ENCODE peak calls at places on chromosome 2, in nine cellular contexts. M is astrocyte of the cerebellum; O is NB4; K is CD8-positive, alpha-beta T cell; X is bronchial epithelial cell; B is fibroblast of the aortic adventitia; T is neural crest cell; F is AG10803; D is ascending aorta. J is an unnamed sample.

GRCh38 chr2:179936654-179937053 is 70.4 kb downstream of the CWC22 start:
- DNase-seq in M (no peak), O (peak), K (no peak), X (peak), B (no peak), T (peak), F (no peak), D (no peak), J (no peak)

GRCh38 chr2:112144966-112145365 is 6.8 kb downstream of the FBLN7 start:
- DNase-seq in M (no peak), O (no peak), K (no peak), X (no peak), B (no peak), T (no peak), F (peak), D (no peak), J (no peak)

GRCh38 chr2:28904802-28905499 is 10.5 kb downstream of the WDR43 start:
- DNase-seq in M (no peak), O (no peak), K (no peak), X (no peak), B (no peak), T (no peak), F (no peak), D (no peak), J (no peak)

GRCh38 chr2:152518656-152519580 is 183.9 kb downstream of the FMNL2 start:
- DNase-seq in M (no peak), O (no peak), K (no peak), X (peak), B (peak), T (no peak), F (no peak), D (no peak), J (no peak)

GRCh38 chr2:11738589-11739436 is 7.6 kb upstream of the LPIN1 start:
- DNase-seq in M (peak), O (peak), K (peak), X (no peak), B (peak), T (peak), F (peak), D (peak), J (no peak)

GRCh38 chr2:7109558-7109935 is 192.3 kb downstream of the RNF144A start:
- DNase-seq in M (no peak), O (no peak), K (no peak), X (no peak), B (no peak), T (no peak), F (no peak), D (no peak), J (no peak)

GRCh38 chr2:176535480-176536113 is 266.4 kb downstream of the MTX2 start:
- DNase-seq in M (no peak), O (no peak), K (no peak), X (peak), B (no peak), T (no peak), F (no peak), D (no peak), J (no peak)

GRCh38 chr2:69581774-69582581 is 61.6 kb downstream of the AAK1 start:
- DNase-seq in M (no peak), O (peak), K (no peak), X (peak), B (peak), T (no peak), F (peak), D (no peak), J (no peak)

GRCh38 chr2:151862688-151863087 is 34.5 kb upstream of the ARL5A start:
- DNase-seq in M (no peak), O (no peak), K (no peak), X (peak), B (no peak), T (no peak), F (no peak), D (no peak), J (no peak)

GRCh38 chr2:216259081-216259480 is 113.2 kb downstream of the MARCHF4 start:
- DNase-seq in M (no peak), O (no peak), K (no peak), X (no peak), B (no peak), T (no peak), F (no peak), D (no peak), J (no peak)

GRCh38 chr2:64634338-64635267 is 19.1 kb downstream of the SERTAD2 start:
- DNase-seq in M (no peak), O (peak), K (no peak), X (no peak), B (no peak), T (no peak), F (peak), D (no peak), J (no peak)

GRCh38 chr2:196101325-196101981 is 32.8 kb upstream of the DNAH7 start:
- DNase-seq in M (peak), O (no peak), K (no peak), X (no peak), B (peak), T (no peak), F (peak), D (no peak), J (no peak)

GRCh38 chr2:239959059-239959971 is 65.8 kb downstream of the NDUFA10 start:
- DNase-seq in M (peak), O (no peak), K (no peak), X (no peak), B (peak), T (no peak), F (peak), D (no peak), J (no peak)

GRCh38 chr2:37587817-37588216 is 83.6 kb downstream of the CDC42EP3 start:
- DNase-seq in M (no peak), O (no peak), K (no peak), X (peak), B (no peak), T (no peak), F (no peak), D (no peak), J (no peak)

GRCh38 chr2:27049422-27050280 is 1.8 kb upstream of the AGBL5 start:
- DNase-seq in M (no peak), O (no peak), K (peak), X (no peak), B (no peak), T (peak), F (no peak), D (peak), J (no peak)

GRCh38 chr2:166627893-166628292 is 133.8 kb upstream of the SCN7A start:
- DNase-seq in M (no peak), O (peak), K (no peak), X (no peak), B (no peak), T (no peak), F (no peak), D (no peak), J (no peak)

GRCh38 chr2:139946690-139947089 is 1166.5 kb upstream of the NXPH2 start:
- DNase-seq in M (no peak), O (peak), K (no peak), X (no peak), B (no peak), T (no peak), F (no peak), D (no peak), J (no peak)

GRCh38 chr2:105397959-105398521 is 811 bp downstream of the FHL2 start:
- DNase-seq in M (no peak), O (no peak), K (no peak), X (no peak), B (peak), T (no peak), F (peak), D (peak), J (no peak)

GRCh38 chr2:114066186-114066747 is 176.4 kb downstream of the ACTR3 start:
- DNase-seq in M (no peak), O (no peak), K (no peak), X (no peak), B (no peak), T (no peak), F (no peak), D (no peak), J (no peak)

GRCh38 chr2:42931147-42931817 is 138.9 kb upstream of the HAAO start:
- DNase-seq in M (no peak), O (peak), K (no peak), X (no peak), B (no peak), T (no peak), F (no peak), D (no peak), J (no peak)

GRCh38 chr2:67628892-67629291 is 231.8 kb downstream of the ETAA1 start:
- DNase-seq in M (no peak), O (no peak), K (no peak), X (no peak), B (no peak), T (no peak), F (no peak), D (no peak), J (no peak)

GRCh38 chr2:104853926-104854506 is at the start of gene POU3F3:
- DNase-seq in M (peak), O (peak), K (peak), X (no peak), B (no peak), T (peak), F (peak), D (peak), J (no peak)

GRCh38 chr2:70767094-70767698 is 804 bp downstream of the ADD2 start:
- DNase-seq in M (no peak), O (peak), K (no peak), X (no peak), B (no peak), T (peak), F (no peak), D (no peak), J (no peak)

GRCh38 chr2:137838255-137839092 is 125.8 kb upstream of the HNMT start:
- DNase-seq in M (peak), O (peak), K (no peak), X (peak), B (peak), T (no peak), F (peak), D (no peak), J (no peak)

GRCh38 chr2:114729025-114729424 is 286.6 kb downstream of the DPP10 start:
- DNase-seq in M (no peak), O (peak), K (no peak), X (peak), B (no peak), T (no peak), F (no peak), D (no peak), J (no peak)

GRCh38 chr2:231069379-231070054 is 12.8 kb downstream of the PSMD1 start:
- DNase-seq in M (no peak), O (no peak), K (no peak), X (no peak), B (peak), T (no peak), F (peak), D (no peak), J (no peak)

GRCh38 chr2:79612999-79613398 is 100.1 kb downstream of the CTNNA2 start:
- DNase-seq in M (no peak), O (no peak), K (no peak), X (peak), B (no peak), T (no peak), F (no peak), D (no peak), J (no peak)

DNA sequence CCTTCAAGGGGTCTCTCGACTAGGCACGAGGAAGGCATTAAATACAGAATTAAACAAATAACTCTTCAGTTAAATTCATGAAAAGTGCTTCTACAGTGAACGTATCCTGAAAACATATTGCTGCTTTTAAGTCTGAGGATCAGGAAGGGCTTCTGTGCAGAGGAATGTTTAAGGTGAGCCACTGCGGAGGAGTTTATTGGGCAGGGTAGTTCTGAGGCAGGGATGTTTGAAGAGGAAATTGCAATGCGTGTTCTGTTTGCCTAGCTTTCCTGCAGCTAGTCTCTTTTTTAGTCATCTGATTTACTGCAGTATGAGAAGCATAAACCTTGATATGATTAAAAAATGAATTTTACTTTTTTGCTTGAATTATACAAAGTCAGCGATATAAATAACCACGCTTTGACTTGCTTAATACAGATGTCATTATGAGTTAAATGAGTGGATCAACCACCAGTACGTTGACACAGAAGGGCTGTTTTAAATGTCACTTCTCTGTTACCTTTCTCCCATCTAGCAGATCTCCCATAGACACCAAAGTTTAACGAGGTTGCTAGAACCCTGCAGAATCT is 98.7 kb downstream of the CTNNA2 start:
- DNase-seq in M (no peak), O (no peak), K (no peak), X (no peak), B (no peak), T (no peak), F (no peak), D (no peak), J (no peak)
- TF ChIP-seq CTCF in M (no peak), O (no peak), K (no peak), X (no peak), B (no peak), T (no peak), F (no peak), D (no peak), J (no peak)

GRCh38 chr2:19356545-19357382 is 1.7 kb downstream of the OSR1 start:
- DNase-seq in M (no peak), O (no peak), K (no peak), X (no peak), B (peak), T (no peak), F (no peak), D (peak), J (no peak)
- TF ChIP-seq CTCF in M (no peak), O (no peak), K (no peak), X (no peak), B (no peak), T (no peak), F (no peak), D (no peak), J (no peak)

DNA sequence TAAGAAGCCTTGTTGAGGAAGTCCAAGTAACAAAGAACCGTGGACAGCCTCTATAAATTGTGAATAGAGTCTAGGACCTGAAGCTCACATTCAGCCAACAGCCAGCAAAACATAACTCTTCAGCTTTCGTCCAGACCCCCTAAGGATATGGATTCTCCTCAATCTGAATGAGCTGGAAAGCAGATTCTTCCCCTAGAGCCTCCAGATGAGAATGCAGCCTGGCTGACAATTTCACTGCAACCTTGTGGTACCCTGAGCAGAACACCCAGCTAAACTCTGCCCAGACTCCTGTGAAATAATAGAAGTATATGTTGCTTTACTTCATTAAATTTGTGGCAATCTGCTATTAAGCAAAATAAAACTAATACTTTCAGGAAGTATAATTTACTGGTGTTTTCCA is 483.5 kb upstream of the SLC8A1 start:
- DNase-seq in M (no peak), O (no peak), K (no peak), X (no peak), B (no peak), T (no peak), F (no peak), D (no peak), J (no peak)
- TF ChIP-seq CTCF in M (no peak), O (no peak), K (no peak), X (no peak), B (no peak), T (no peak), F (no peak), D (no peak), J (no peak)

DNA sequence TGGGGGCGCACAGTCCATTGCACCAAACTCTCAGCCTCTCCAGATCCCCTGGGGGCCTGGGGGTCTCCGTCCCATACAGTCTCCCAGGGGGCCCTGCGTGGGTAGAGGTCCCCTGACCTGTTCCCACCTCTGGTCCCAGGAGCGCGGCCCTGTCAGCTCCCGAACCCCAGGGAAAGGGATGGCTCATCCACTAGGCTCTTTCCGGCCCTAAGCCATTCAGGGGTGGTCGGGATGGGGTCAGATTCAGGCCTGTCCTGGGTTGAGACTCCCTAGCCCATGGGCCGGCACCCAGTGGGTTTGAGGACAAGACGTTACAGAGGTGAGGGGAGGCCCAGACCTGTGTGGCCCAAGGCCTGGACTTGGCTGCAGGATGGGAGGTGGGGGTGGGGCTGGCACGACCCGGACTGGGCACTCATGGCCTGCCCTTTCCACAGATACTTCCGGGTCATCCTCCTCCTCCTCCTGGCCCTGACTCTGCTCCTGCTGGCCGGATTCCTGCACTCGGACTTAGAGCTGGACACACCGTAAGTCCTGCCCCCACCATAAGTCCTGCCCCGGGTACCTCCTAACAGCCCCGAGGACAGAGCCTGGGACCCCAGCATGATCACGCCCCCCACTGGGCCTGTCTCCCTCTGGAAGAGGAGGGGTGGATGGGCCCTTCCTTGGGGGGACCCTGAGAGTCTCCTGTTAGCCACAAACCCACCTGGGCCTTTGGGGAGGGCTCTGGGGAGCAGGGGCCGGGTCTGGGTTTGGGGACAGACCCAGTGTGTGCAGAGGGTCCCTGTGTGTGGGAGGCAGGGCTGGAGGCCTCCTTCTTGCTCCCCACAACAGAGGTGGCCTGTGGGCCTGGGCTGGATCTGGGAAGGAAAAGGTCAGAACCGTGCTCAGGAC is 10.1 kb upstream of the NEU4 start:
- DNase-seq in M (no peak), O (no peak), K (no peak), X (no peak), B (no peak), T (no peak), F (no peak), D (peak), J (no peak)
- TF ChIP-seq CTCF in M (no peak), O (no peak), K (no peak), X (no peak), B (no peak), T (no peak), F (no peak), D (no peak), J (no peak)

GRCh38 chr2:54710216-54710615 is 13.2 kb upstream of the EML6 start:
- DNase-seq in M (no peak), O (no peak), K (no peak), X (no peak), B (no peak), T (no peak), F (no peak), D (no peak), J (no peak)

GRCh38 chr2:54712516-54712915 is 10.9 kb upstream of the EML6 start:
- DNase-seq in M (no peak), O (no peak), K (no peak), X (no peak), B (no peak), T (no peak), F (no peak), D (no peak), J (no peak)

GRCh38 chr2:54709341-54709809 is 14.1 kb upstream of the EML6 start:
- DNase-seq in M (no peak), O (no peak), K (peak), X (peak), B (no peak), T (no peak), F (no peak), D (no peak), J (no peak)

GRCh38 chr2:54706622-54707021 is 16.8 kb upstream of the EML6 start:
- DNase-seq in M (no peak), O (no peak), K (no peak), X (no peak), B (no peak), T (no peak), F (no peak), D (no peak), J (no peak)

GRCh38 chr2:54708584-54709340 is 14.7 kb upstream of the EML6 start:
- DNase-seq in M (no peak), O (no peak), K (no peak), X (peak), B (no peak), T (no peak), F (peak), D (no peak), J (no peak)
- TF ChIP-seq CTCF in M (peak), O (no peak), K (no peak), X (no peak), B (no peak), T (no peak), F (no peak), D (no peak), J (no peak)

J was measured in AG04449.